ENCODE peak calls at places on chromosome 6, in six cellular contexts. U is IMR-90, A is prostate gland, V is right atrium auricular region, N is left ventricle myocardium inferior, K is heart right ventricle. M is an unnamed sample. For H3K27me3, the result is how much of the 10 kb centered on the place peaks cover.

GRCh38 chr6:21596379-21597242 is 3.1 kb downstream of the SOX4 start:
- DNase-seq in U (peak), N (peak), V (peak), K (peak), A (peak), M (peak)

GRCh38 chr6:33689148-33689494 is 22.4 kb downstream of the UQCC2 start:
- DNase-seq in U (no peak), K (no peak), N (no peak), A (no peak), V (no peak), M (no peak)

GRCh38 chr6:5457983-5458683 is 196.8 kb downstream of the FARS2 start:
- DNase-seq in V (no peak), U (no peak), A (peak), K (peak), N (no peak), M (no peak)

GRCh38 chr6:2037230-2037926 is 208.0 kb downstream of the GMDS start:
- DNase-seq in A (no peak), N (no peak), V (no peak), K (no peak), U (peak), M (no peak)

GRCh38 chr6:117483004-117483644 is 650 bp downstream of the DCBLD1 start:
- DNase-seq in N (peak), K (peak), U (peak), V (peak), A (peak), M (peak)

GRCh38 chr6:137316626-137317025 is 97.4 kb upstream of the IFNGR1 start:
- DNase-seq in A (no peak), N (no peak), U (no peak), K (no peak), V (no peak), M (no peak)

GRCh38 chr6:38933426-38933825 is 115.2 kb upstream of the GLP1R start:
- DNase-seq in A (no peak), K (no peak), V (no peak), N (no peak), U (peak), M (no peak)

GRCh38 chr6:98203170-98203806 is 631.1 kb upstream of the POU3F2 start:
- DNase-seq in A (no peak), K (no peak), V (no peak), N (no peak), U (peak), M (no peak)

GRCh38 chr6:159429427-159429826 is 260.2 kb downstream of the FNDC1 start:
- DNase-seq in U (no peak), V (no peak), K (no peak), N (no peak), A (no peak), M (no peak)

GRCh38 chr6:52574709-52575489 is 2.0 kb downstream of the TRAM2 start:
- DNase-seq in V (peak), A (no peak), N (no peak), U (no peak), K (peak), M (no peak)

GRCh38 chr6:96934087-96934486 is 9.6 kb downstream of the KLHL32 start:
- DNase-seq in N (no peak), A (no peak), U (no peak), K (no peak), V (no peak), M (no peak)

GRCh38 chr6:26065952-26066380 is 21.3 kb upstream of the HFE start:
- DNase-seq in V (peak), A (peak), K (peak), U (peak), N (no peak), M (peak)

GRCh38 chr6:150712502-150713252 is 113.0 kb downstream of the PLEKHG1 start:
- DNase-seq in A (no peak), V (no peak), N (no peak), U (no peak), K (no peak), M (no peak)

GRCh38 chr6:52491203-52492069 is 71.3 kb downstream of the EFHC1 start:
- DNase-seq in U (peak), A (no peak), N (no peak), K (no peak), V (no peak), M (no peak)

GRCh38 chr6:68054776-68055175 is 580.3 kb upstream of the ADGRB3 start:
- DNase-seq in K (no peak), V (no peak), U (no peak), N (no peak), A (no peak), M (no peak)

GRCh38 chr6:148831531-148831930 is 84.7 kb downstream of the UST start:
- DNase-seq in N (no peak), V (no peak), A (no peak), K (no peak), U (peak), M (no peak)

GRCh38 chr6:111417181-111417585 is 65.8 kb downstream of the REV3L start:
- DNase-seq in K (peak), V (no peak), A (peak), N (no peak), U (peak), M (peak)

GRCh38 chr6:143349530-143349929 is 101.0 kb downstream of the ADAT2 start:
- DNase-seq in K (no peak), U (no peak), N (no peak), V (no peak), A (no peak), M (no peak)

GRCh38 chr6:106546322-106547052 is 82.8 kb downstream of the RTN4IP1 start:
- DNase-seq in A (no peak), U (peak), V (no peak), N (no peak), K (no peak), M (no peak)

GRCh38 chr6:144659202-144659731 is 374.1 kb downstream of the UTRN start:
- DNase-seq in K (peak), A (no peak), N (no peak), V (no peak), U (peak), M (no peak)

GRCh38 chr6:66103354-66103753 is 396.3 kb upstream of the EYS start:
- DNase-seq in A (no peak), K (no peak), U (no peak), V (no peak), N (no peak), M (no peak)

GRCh38 chr6:53134601-53135235 is 13.9 kb downstream of the GCM1 start:
- DNase-seq in V (no peak), K (no peak), N (no peak), A (no peak), U (no peak), M (no peak)

GRCh38 chr6:44247338-44248302 is 719 bp downstream of the HSP90AB1 start:
- DNase-seq in K (peak), A (peak), N (peak), U (peak), V (no peak), M (no peak)

GRCh38 chr6:71619836-71620235 is 266.5 kb upstream of the RIMS1 start:
- DNase-seq in U (no peak), V (no peak), A (no peak), N (no peak), K (no peak), M (no peak)

GRCh38 chr6:149334682-149335160 is 17.2 kb downstream of the TAB2 start:
- DNase-seq in A (no peak), U (peak), N (no peak), K (no peak), V (no peak), M (no peak)

GRCh38 chr6:6820688-6821238 is 232.2 kb downstream of the LY86 start:
- DNase-seq in V (no peak), K (no peak), N (no peak), U (no peak), A (peak), M (no peak)

GRCh38 chr6:474454-475185 is 83.1 kb downstream of the IRF4 start:
- DNase-seq in K (no peak), A (no peak), U (no peak), N (no peak), V (no peak), M (peak)

GRCh38 chr6:88823998-88824397 is 139.4 kb downstream of the RNGTT start:
- DNase-seq in N (no peak), A (no peak), U (peak), V (no peak), K (no peak), M (no peak)

GRCh38 chr6:7919871-7920270 is 9.3 kb upstream of the TXNDC5 start:
- DNase-seq in U (no peak), K (no peak), A (no peak), V (no peak), N (no peak), M (no peak)

GRCh38 chr6:156963712-156964700 is 186.8 kb downstream of the ARID1B start:
- DNase-seq in U (peak), N (no peak), A (no peak), K (no peak), V (no peak), M (no peak)
- H3K4me3 ChIP-seq in U (peak), N (peak), A (no peak), K (peak), V (no peak), M (peak)

GRCh38 chr6:100856146-100856545 is 25.0 kb downstream of the ASCC3 start:
- DNase-seq in A (no peak), U (no peak), K (no peak), V (no peak), N (no peak), M (no peak)
- H3K27me3 ChIP-seq in A (under half), U (under half), K (under half), V (under half), N (under half), M (under half)

GRCh38 chr6:87155920-87156600 is 695 bp downstream of the ZNF292 start:
- DNase-seq in U (peak), A (peak), K (peak), N (peak), V (peak), M (peak)

GRCh38 chr6:87154641-87155271 is 609 bp upstream of the ZNF292 start:
- DNase-seq in V (no peak), U (peak), N (no peak), K (no peak), A (no peak), M (no peak)

GRCh38 chr6:87151786-87152527 is 3.4 kb upstream of the ZNF292 start:
- DNase-seq in N (peak), K (peak), U (peak), A (peak), V (peak), M (peak)

GRCh38 chr6:87152528-87152950 is 2.8 kb upstream of the ZNF292 start:
- DNase-seq in N (no peak), K (no peak), U (peak), V (no peak), A (no peak), M (no peak)

GRCh38 chr6:87155272-87155919 is at the start of gene ZNF292:
- DNase-seq in V (peak), U (peak), N (peak), K (peak), A (peak), M (peak)
- TF ChIP-seq CTCF in V (no peak), U (no peak), N (peak), K (peak), A (peak), M (no peak)

GRCh38 chr6:154341876-154342275 is 14.7 kb downstream of the IPCEF1 start:
- DNase-seq in N (no peak), K (no peak), U (peak), V (no peak), A (no peak), M (no peak)

GRCh38 chr6:154347981-154348380 is 8.6 kb downstream of the IPCEF1 start:
- DNase-seq in K (no peak), N (no peak), A (no peak), V (no peak), U (peak), M (no peak)

GRCh38 chr6:154345811-154346210 is 10.8 kb downstream of the IPCEF1 start:
- DNase-seq in U (no peak), V (no peak), N (no peak), K (no peak), A (no peak), M (no peak)

GRCh38 chr6:154341326-154341725 is 15.3 kb downstream of the IPCEF1 start:
- DNase-seq in K (no peak), A (no peak), N (no peak), U (no peak), V (no peak), M (no peak)

GRCh38 chr6:154343473-154344308 is 12.9 kb downstream of the IPCEF1 start:
- DNase-seq in K (peak), A (peak), N (no peak), V (no peak), U (peak), M (no peak)
- H3K4me3 ChIP-seq in K (no peak), A (no peak), N (peak), V (no peak), U (no peak), M (no peak)

DNA sequence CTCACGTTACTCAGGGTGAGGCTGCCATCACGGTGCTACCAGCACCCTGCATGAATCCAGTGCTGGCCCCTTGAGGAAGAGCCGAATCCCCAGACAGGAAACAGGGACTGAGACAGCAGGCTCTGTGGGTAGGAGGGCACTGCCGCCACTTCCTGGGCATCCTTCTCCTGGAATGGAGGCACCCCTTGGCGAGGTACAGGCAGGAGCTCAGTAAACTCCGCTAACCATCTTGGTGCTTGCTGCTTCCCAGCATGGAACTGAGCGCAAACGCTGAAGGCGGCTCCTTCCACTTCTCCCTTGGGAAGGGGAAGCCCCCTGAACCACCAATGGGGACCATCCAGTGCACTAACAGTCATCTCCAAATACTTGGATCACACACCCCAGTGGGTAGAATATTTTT is 13.5 kb upstream of the CCDC167 start:
- DNase-seq in N (no peak), A (no peak), K (no peak), U (no peak), V (no peak), M (no peak)
- H3K27me3 ChIP-seq in N (half or more), A (under half), K (under half), U (half or more), V (under half), M (under half)

M was measured in dorsolateral prefrontal cortex.